ENCODE peak calls at places on chromosome 3, in seven cellular contexts. One of them, this sample, is unnamed.
A peak's percentile ranks its signal among the peaks of the same experiment; 100 is the strongest.

GRCh38 chr3:97138914-97139541 is 324.6 kb downstream of the EPHA6 start:
- DNase-seq in BJ: no peak
- DNase-seq in colonic mucosa: no peak
- DNase-seq in activated CD4-positive, alpha-beta T cell treated with anti-CD3 and anti-CD28 coated beads, Interleukin-2, amount 10 ng/mL, durations not matched to agents 7 days and 5 days: no peak
- DNase-seq in BE2C: peak; percentile 11
- DNase-seq in GM12864: no peak
- DNase-seq in GM18507: no peak
- DNase-seq in this sample: no peak

GRCh38 chr3:126267169-126267975 is 87.0 kb upstream of the ALDH1L1 start:
- DNase-seq in GM12864: no peak
- DNase-seq in BJ: peak; percentile 91
- DNase-seq in BE2C: peak; percentile 57
- DNase-seq in colonic mucosa: peak; percentile 25
- DNase-seq in GM18507: no peak
- DNase-seq in activated CD4-positive, alpha-beta T cell treated with anti-CD3 and anti-CD28 coated beads, Interleukin-2, amount 10 ng/mL, durations not matched to agents 7 days and 5 days: no peak
- DNase-seq in this sample: no peak

GRCh38 chr3:107994954-107995715 is 95.7 kb downstream of the CD47 start:
- DNase-seq in BE2C: no peak
- DNase-seq in activated CD4-positive, alpha-beta T cell treated with anti-CD3 and anti-CD28 coated beads, Interleukin-2, amount 10 ng/mL, durations not matched to agents 7 days and 5 days: no peak
- DNase-seq in GM12864: no peak
- DNase-seq in GM18507: no peak
- DNase-seq in colonic mucosa: no peak
- DNase-seq in BJ: no peak
- DNase-seq in this sample: no peak

GRCh38 chr3:58627580-58627894 is 39.0 kb downstream of the FAM3D start:
- DNase-seq in BE2C: peak; percentile 50
- DNase-seq in GM18507: no peak
- DNase-seq in GM12864: no peak
- DNase-seq in colonic mucosa: no peak
- DNase-seq in activated CD4-positive, alpha-beta T cell treated with anti-CD3 and anti-CD28 coated beads, Interleukin-2, amount 10 ng/mL, durations not matched to agents 7 days and 5 days: no peak
- DNase-seq in BJ: no peak
- DNase-seq in this sample: no peak

GRCh38 chr3:155411500-155412223 is 118.2 kb upstream of the STRIT1 start:
- DNase-seq in activated CD4-positive, alpha-beta T cell treated with anti-CD3 and anti-CD28 coated beads, Interleukin-2, amount 10 ng/mL, durations not matched to agents 7 days and 5 days: no peak
- DNase-seq in BE2C: peak; percentile 31
- DNase-seq in GM12864: no peak
- DNase-seq in BJ: no peak
- DNase-seq in colonic mucosa: no peak
- DNase-seq in GM18507: no peak
- DNase-seq in this sample: no peak

GRCh38 chr3:94440767-94441493 is 378.1 kb downstream of the NSUN3 start:
- DNase-seq in BJ: peak; percentile 32
- DNase-seq in BE2C: no peak
- DNase-seq in GM18507: no peak
- DNase-seq in activated CD4-positive, alpha-beta T cell treated with anti-CD3 and anti-CD28 coated beads, Interleukin-2, amount 10 ng/mL, durations not matched to agents 7 days and 5 days: no peak
- DNase-seq in GM12864: no peak
- DNase-seq in colonic mucosa: no peak
- DNase-seq in this sample: no peak

GRCh38 chr3:123088360-123088759 is 21.5 kb downstream of the PDIA5 start:
- DNase-seq in BJ: no peak
- DNase-seq in GM12864: no peak
- DNase-seq in activated CD4-positive, alpha-beta T cell treated with anti-CD3 and anti-CD28 coated beads, Interleukin-2, amount 10 ng/mL, durations not matched to agents 7 days and 5 days: no peak
- DNase-seq in colonic mucosa: no peak
- DNase-seq in BE2C: no peak
- DNase-seq in GM18507: no peak
- DNase-seq in this sample: no peak

GRCh38 chr3:154148541-154148940 is 27.4 kb downstream of the ARHGEF26 start:
- DNase-seq in GM12864: no peak
- DNase-seq in colonic mucosa: no peak
- DNase-seq in BE2C: no peak
- DNase-seq in GM18507: no peak
- DNase-seq in activated CD4-positive, alpha-beta T cell treated with anti-CD3 and anti-CD28 coated beads, Interleukin-2, amount 10 ng/mL, durations not matched to agents 7 days and 5 days: no peak
- DNase-seq in BJ: no peak
- DNase-seq in this sample: no peak

GRCh38 chr3:27963519-27963918 is 241.4 kb upstream of the EOMES start:
- DNase-seq in GM18507: no peak
- DNase-seq in BJ: no peak
- DNase-seq in colonic mucosa: no peak
- DNase-seq in BE2C: no peak
- DNase-seq in activated CD4-positive, alpha-beta T cell treated with anti-CD3 and anti-CD28 coated beads, Interleukin-2, amount 10 ng/mL, durations not matched to agents 7 days and 5 days: no peak
- DNase-seq in GM12864: no peak
- DNase-seq in this sample: no peak

GRCh38 chr3:197791120-197792018 is at the start of gene LRCH3:
- DNase-seq in GM12864: no peak
- DNase-seq in colonic mucosa: peak; percentile 78
- DNase-seq in BJ: no peak
- DNase-seq in activated CD4-positive, alpha-beta T cell treated with anti-CD3 and anti-CD28 coated beads, Interleukin-2, amount 10 ng/mL, durations not matched to agents 7 days and 5 days: peak; percentile 84
- DNase-seq in GM18507: peak; percentile 83
- DNase-seq in BE2C: peak; percentile 93
- DNase-seq in this sample: peak; percentile 74

GRCh38 chr3:16441306-16441898 is 72.1 kb downstream of the RFTN1 start:
- DNase-seq in GM12864: no peak
- DNase-seq in colonic mucosa: no peak
- DNase-seq in BE2C: peak; percentile 14
- DNase-seq in GM18507: no peak
- DNase-seq in BJ: no peak
- DNase-seq in activated CD4-positive, alpha-beta T cell treated with anti-CD3 and anti-CD28 coated beads, Interleukin-2, amount 10 ng/mL, durations not matched to agents 7 days and 5 days: no peak
- DNase-seq in this sample: no peak

GRCh38 chr3:119664850-119665379 is 4.5 kb upstream of the POPDC2 start:
- DNase-seq in GM12864: no peak
- DNase-seq in BJ: no peak
- DNase-seq in BE2C: no peak
- DNase-seq in colonic mucosa: no peak
- DNase-seq in activated CD4-positive, alpha-beta T cell treated with anti-CD3 and anti-CD28 coated beads, Interleukin-2, amount 10 ng/mL, durations not matched to agents 7 days and 5 days: no peak
- DNase-seq in GM18507: no peak
- DNase-seq in this sample: no peak

GRCh38 chr3:190877925-190878324 is 15.4 kb upstream of the GMNC start:
- DNase-seq in activated CD4-positive, alpha-beta T cell treated with anti-CD3 and anti-CD28 coated beads, Interleukin-2, amount 10 ng/mL, durations not matched to agents 7 days and 5 days: no peak
- DNase-seq in BJ: no peak
- DNase-seq in BE2C: peak; percentile 79
- DNase-seq in colonic mucosa: no peak
- DNase-seq in GM18507: no peak
- DNase-seq in GM12864: no peak
- DNase-seq in this sample: no peak

GRCh38 chr3:160226026-160226739 is 961 bp downstream of the C3orf80 start:
- DNase-seq in GM18507: no peak
- DNase-seq in activated CD4-positive, alpha-beta T cell treated with anti-CD3 and anti-CD28 coated beads, Interleukin-2, amount 10 ng/mL, durations not matched to agents 7 days and 5 days: peak; percentile 10
- DNase-seq in BJ: no peak
- DNase-seq in BE2C: peak; percentile 21
- DNase-seq in GM12864: no peak
- DNase-seq in colonic mucosa: no peak
- DNase-seq in this sample: no peak

GRCh38 chr3:186109897-186110803 is 1.3 kb upstream of the ETV5 start:
- DNase-seq in activated CD4-positive, alpha-beta T cell treated with anti-CD3 and anti-CD28 coated beads, Interleukin-2, amount 10 ng/mL, durations not matched to agents 7 days and 5 days: no peak
- DNase-seq in GM12864: no peak
- DNase-seq in BJ: no peak
- DNase-seq in colonic mucosa: peak; percentile 30
- DNase-seq in BE2C: peak; percentile 40
- DNase-seq in GM18507: no peak
- DNase-seq in this sample: no peak

GRCh38 chr3:186079925-186080324 is 29.0 kb downstream of the ETV5 start:
- DNase-seq in activated CD4-positive, alpha-beta T cell treated with anti-CD3 and anti-CD28 coated beads, Interleukin-2, amount 10 ng/mL, durations not matched to agents 7 days and 5 days: no peak
- DNase-seq in BJ: no peak
- DNase-seq in BE2C: no peak
- DNase-seq in colonic mucosa: no peak
- DNase-seq in GM18507: no peak
- DNase-seq in GM12864: no peak
- DNase-seq in this sample: no peak

GRCh38 chr3:2961576-2961975 is 148.6 kb downstream of the IL5RA start:
- DNase-seq in activated CD4-positive, alpha-beta T cell treated with anti-CD3 and anti-CD28 coated beads, Interleukin-2, amount 10 ng/mL, durations not matched to agents 7 days and 5 days: no peak
- DNase-seq in BE2C: no peak
- DNase-seq in GM12864: no peak
- DNase-seq in GM18507: no peak
- DNase-seq in colonic mucosa: no peak
- DNase-seq in BJ: no peak
- DNase-seq in this sample: no peak